ENCODE peak calls at places on chromosomes 16 and 17, in six cellular contexts. R, T, K, D, Y and E are unnamed samples.

GRCh38 chr16:49513040-49513439 is 139.4 kb downstream of the C16orf78 start:
- DNase-seq in R (no peak), T (no peak), K (no peak), D (no peak), Y (no peak), E (no peak)

GRCh38 chr16:27465483-27465879 is 63.5 kb downstream of the IL21R start:
- DNase-seq in R (no peak), T (no peak), K (no peak), D (no peak), Y (no peak), E (no peak)

GRCh38 chr16:20866161-20866772 is 33.9 kb downstream of the DCUN1D3 start:
- DNase-seq in R (no peak), T (peak), K (peak), D (peak), Y (no peak), E (no peak)

GRCh38 chr17:46751425-46751824 is 67.1 kb downstream of the WNT3 start:
- DNase-seq in R (no peak), T (no peak), K (no peak), D (no peak), Y (no peak), E (no peak)

GRCh38 chr16:318628-319027 is 33.9 kb downstream of the AXIN1 start:
- DNase-seq in R (no peak), T (no peak), K (no peak), D (no peak), Y (no peak), E (no peak)

GRCh38 chr16:21302898-21303528 is 24.9 kb upstream of the CRYM start:
- DNase-seq in R (no peak), T (no peak), K (no peak), D (peak), Y (no peak), E (no peak)

GRCh38 chr17:21098934-21099687 is 27.7 kb upstream of the DHRS7B start:
- DNase-seq in R (no peak), T (peak), K (no peak), D (peak), Y (no peak), E (peak)

GRCh38 chr16:81500833-81501521 is 56.4 kb downstream of the CMIP start:
- DNase-seq in R (no peak), T (no peak), K (no peak), D (no peak), Y (no peak), E (peak)

GRCh38 chr16:81493755-81494433 is 49.3 kb downstream of the CMIP start:
- DNase-seq in R (peak), T (peak), K (no peak), D (peak), Y (no peak), E (peak)

GRCh38 chr16:51523400-51523799 is 372.3 kb upstream of the SALL1 start:
- DNase-seq in R (no peak), T (no peak), K (no peak), D (no peak), Y (no peak), E (no peak)

GRCh38 chr17:28384281-28385036 is 13.0 kb downstream of the SARM1 start:
- DNase-seq in R (no peak), T (peak), K (no peak), D (peak), Y (no peak), E (peak)

GRCh38 chr17:12134587-12134986 is 113.9 kb downstream of the MAP2K4 start:
- DNase-seq in R (no peak), T (no peak), K (no peak), D (no peak), Y (no peak), E (no peak)

GRCh38 chr17:49515196-49515770 is 20.2 kb downstream of the NGFR start:
- DNase-seq in R (peak), T (peak), K (peak), D (peak), Y (no peak), E (peak)

GRCh38 chr16:68072038-68072695 is 13.0 kb upstream of the NFATC3 start:
- DNase-seq in R (no peak), T (no peak), K (peak), D (peak), Y (peak), E (peak)

GRCh38 chr17:32275060-32276042 is 9.7 kb downstream of the RHBDL3 start:
- DNase-seq in R (no peak), T (no peak), K (no peak), D (no peak), Y (no peak), E (no peak)

GRCh38 chr16:46898006-46898405 is 13.8 kb downstream of the GPT2 start:
- DNase-seq in R (no peak), T (no peak), K (no peak), D (no peak), Y (no peak), E (no peak)

GRCh38 chr17:58391302-58391984 is 25.9 kb downstream of the RNF43 start:
- DNase-seq in R (peak), T (peak), K (no peak), D (peak), Y (no peak), E (peak)

GRCh38 chr17:78995761-78996451 is 13.7 kb downstream of the CANT1 start:
- DNase-seq in R (peak), T (peak), K (peak), D (peak), Y (no peak), E (peak)

GRCh38 chr17:48175692-48176450 is 68.3 kb downstream of the SNX11 start:
- DNase-seq in R (no peak), T (no peak), K (no peak), D (no peak), Y (no peak), E (no peak)

GRCh38 chr17:50949128-50950001 is 83.2 kb upstream of the TOB1 start:
- DNase-seq in R (no peak), T (no peak), K (peak), D (no peak), Y (no peak), E (no peak)

GRCh38 chr17:65057520-65058075 is 1.1 kb upstream of the GNA13 start:
- DNase-seq in R (no peak), T (peak), K (peak), D (no peak), Y (no peak), E (no peak)

GRCh38 chr17:18225562-18226283 is at the start of gene LLGL1:
- DNase-seq in R (no peak), T (no peak), K (no peak), D (no peak), Y (no peak), E (no peak)

GRCh38 chr16:88376053-88376834 is 6.5 kb upstream of the ZNF469 start:
- DNase-seq in R (no peak), T (no peak), K (peak), D (no peak), Y (no peak), E (no peak)

GRCh38 chr16:70750893-70751467 is 50.0 kb downstream of the VAC14 start:
- DNase-seq in R (no peak), T (peak), K (peak), D (peak), Y (no peak), E (no peak)

GRCh38 chr17:62666061-62666800 is 38.8 kb downstream of the MRC2 start:
- DNase-seq in R (no peak), T (no peak), K (no peak), D (no peak), Y (no peak), E (no peak)

GRCh38 chr17:62662855-62663254 is 35.4 kb downstream of the MRC2 start:
- DNase-seq in R (no peak), T (no peak), K (no peak), D (no peak), Y (no peak), E (no peak)

GRCh38 chr17:62663304-62663703 is 35.8 kb downstream of the MRC2 start:
- DNase-seq in R (no peak), T (no peak), K (no peak), D (no peak), Y (no peak), E (no peak)

GRCh38 chr17:62665599-62665998 is 38.1 kb downstream of the MRC2 start:
- DNase-seq in R (no peak), T (no peak), K (no peak), D (no peak), Y (no peak), E (no peak)

DNA sequence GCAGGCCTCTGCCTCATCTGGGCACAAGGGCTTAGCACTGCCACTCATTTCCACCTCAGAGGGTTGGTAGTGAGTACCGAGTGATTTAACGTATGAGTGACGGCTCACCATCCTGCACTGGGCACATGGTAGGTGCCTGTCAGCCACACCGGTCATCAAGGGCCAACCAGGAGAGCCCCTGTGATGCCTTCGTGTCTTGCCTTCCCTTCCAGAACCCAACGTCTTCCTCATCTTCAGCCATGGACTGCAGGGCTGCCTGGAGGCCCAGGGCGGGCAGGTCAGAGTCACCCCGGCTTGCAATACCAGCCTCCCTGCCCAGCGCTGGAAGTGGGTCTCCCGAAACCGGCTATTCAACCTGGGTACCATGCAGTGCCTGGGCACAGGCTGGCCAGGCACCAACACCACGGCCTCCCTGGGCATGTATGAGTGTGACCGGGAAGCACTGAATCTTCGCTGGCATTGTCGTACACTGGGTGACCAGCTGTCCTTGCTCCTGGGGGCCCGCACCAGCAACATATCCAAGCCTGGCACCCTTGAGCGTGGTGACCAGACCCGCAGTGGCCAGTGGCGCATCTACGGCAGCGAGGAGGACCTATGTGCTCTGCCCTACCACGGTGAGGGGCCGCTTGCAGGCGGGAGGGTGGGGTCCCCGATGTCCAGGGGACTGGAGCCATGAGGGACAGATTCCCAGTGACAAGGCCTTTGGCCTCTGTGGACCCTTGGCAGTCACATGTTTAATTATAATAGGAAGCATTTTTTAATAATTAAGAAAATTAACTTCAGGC is 37.1 kb downstream of the MRC2 start:
- DNase-seq in R (no peak), T (no peak), K (no peak), D (no peak), Y (no peak), E (no peak)
- TF ChIP-seq POLR2AphosphoS5 in R (no peak), T (no peak), K (no peak), D (no peak), Y (no peak), E (no peak)

GRCh38 chr17:2707721-2708584 is 3.6 kb downstream of the CLUH start:
- DNase-seq in R (no peak), T (peak), K (peak), D (peak), Y (no peak), E (no peak)
- TF ChIP-seq CTCF in R (no peak), T (peak), K (no peak), D (peak), Y (no peak), E (no peak)

DNA sequence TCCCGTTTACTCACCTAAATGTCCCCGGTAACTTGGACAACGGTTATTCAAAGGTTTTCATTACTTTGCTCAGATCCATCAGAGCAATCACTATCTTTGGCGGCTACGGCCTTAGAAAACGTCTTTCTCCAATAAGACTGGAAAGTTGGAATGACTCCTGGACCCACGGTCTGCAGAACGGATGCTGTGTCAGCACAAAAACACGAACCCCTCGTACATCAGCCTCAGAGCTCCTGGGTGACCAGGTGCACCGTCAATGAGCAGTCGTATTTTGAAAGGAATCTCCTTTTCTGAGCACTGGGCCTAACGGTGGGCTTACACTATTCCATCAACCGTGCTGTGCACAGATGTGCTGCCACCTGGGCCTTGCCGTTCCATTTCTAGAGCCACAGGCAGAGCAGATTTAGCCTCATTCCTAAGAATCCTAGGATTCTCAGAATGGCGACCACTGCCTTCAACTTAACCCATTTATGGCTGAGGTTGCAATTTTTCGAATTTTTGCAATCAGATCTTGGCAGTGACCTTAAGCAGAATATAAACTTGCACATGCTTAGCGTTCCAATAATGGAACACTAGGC is 110.8 kb upstream of the ZNF750 start:
- DNase-seq in R (no peak), T (no peak), K (peak), D (no peak), Y (no peak), E (no peak)
- TF ChIP-seq POLR2A in R (no peak), T (no peak), K (no peak), D (no peak), Y (no peak), E (no peak)

GRCh38 chr17:44948315-44948795 is 782 bp upstream of the KIF18B start:
- DNase-seq in R (no peak), T (no peak), K (peak), D (no peak), Y (no peak), E (no peak)

GRCh38 chr17:44952946-44953475 is 5.4 kb upstream of the KIF18B start:
- DNase-seq in R (peak), T (no peak), K (peak), D (no peak), Y (no peak), E (no peak)

GRCh38 chr17:44942456-44942855 is 5.1 kb downstream of the KIF18B start:
- DNase-seq in R (no peak), T (no peak), K (no peak), D (no peak), Y (no peak), E (no peak)

GRCh38 chr17:44941712-44942331 is 5.8 kb downstream of the KIF18B start:
- DNase-seq in R (no peak), T (no peak), K (peak), D (no peak), Y (no peak), E (no peak)

GRCh38 chr17:44947461-44948314 is at the start of gene KIF18B:
- DNase-seq in R (peak), T (peak), K (peak), D (peak), Y (no peak), E (peak)
- TF ChIP-seq POLR2AphosphoS5 in R (no peak), T (peak), K (peak), D (peak), Y (peak), E (peak)

DNA sequence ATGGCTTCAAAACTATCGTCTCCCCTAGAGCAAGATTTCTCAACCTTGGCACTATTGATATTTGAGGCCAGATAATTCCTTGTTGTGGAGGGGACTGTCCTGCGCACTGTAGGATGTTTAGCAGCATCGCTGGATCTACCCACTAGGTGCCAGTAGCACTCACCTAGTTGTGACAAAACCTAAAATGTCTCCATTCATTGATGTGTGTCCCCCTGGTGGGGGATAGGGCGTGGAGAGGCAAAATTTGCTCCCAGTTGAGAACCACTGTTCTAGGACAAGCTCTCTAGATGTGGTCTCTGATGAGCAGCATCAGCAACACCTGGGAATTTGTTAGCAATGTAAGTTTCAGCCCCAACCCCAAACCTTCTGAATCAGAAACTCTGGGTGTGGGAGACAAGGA is 259.0 kb downstream of the XYLT1 start:
- DNase-seq in R (no peak), T (no peak), K (no peak), D (no peak), Y (no peak), E (no peak)
- TF ChIP-seq CTCF in R (no peak), T (no peak), K (peak), D (no peak), Y (no peak), E (no peak)

DNA sequence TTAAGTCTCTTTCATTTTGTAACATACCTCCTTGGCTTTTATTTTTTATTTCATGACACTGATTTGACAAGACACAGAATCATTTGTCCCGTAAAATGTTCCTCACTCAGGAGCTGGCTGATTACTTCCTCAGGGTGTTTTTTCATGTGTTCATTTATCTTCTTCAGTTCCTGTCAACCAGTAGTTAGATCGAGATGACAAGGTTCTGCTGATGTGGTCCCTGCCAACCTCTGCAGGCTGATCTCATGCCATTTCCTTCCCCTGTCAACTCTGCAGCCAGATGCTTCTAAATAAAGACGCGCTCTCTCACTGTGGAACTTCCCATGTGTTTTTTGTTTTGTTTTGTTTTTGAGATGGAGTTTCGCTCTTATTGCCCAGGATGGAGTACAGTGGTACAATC is 8.1 kb upstream of the CXCL16 start:
- DNase-seq in R (no peak), T (no peak), K (no peak), D (no peak), Y (no peak), E (no peak)
- TF ChIP-seq POLR2A in R (no peak), T (no peak), K (no peak), D (no peak), Y (no peak), E (no peak)

GRCh38 chr16:89602273-89602951 is 11.0 kb upstream of the DPEP1 start:
- DNase-seq in R (no peak), T (no peak), K (no peak), D (no peak), Y (no peak), E (no peak)
- TF ChIP-seq POLR2AphosphoS5 in R (no peak), T (no peak), K (no peak), D (no peak), Y (peak), E (no peak)